ENCODE peak calls at places on chromosome 12, in nine cellular contexts. B, O, M, N, W, T, H, U and A are unnamed samples.

GRCh38 chr12:96036765-96037455 is 1.5 kb upstream of the LTA4H start:
- DNase-seq in B (no peak), O (no peak), M (no peak), N (no peak), W (no peak), T (no peak), H (no peak), U (no peak), A (no peak)

GRCh38 chr12:6699989-6700645 is 498 bp downstream of the PIANP start:
- DNase-seq in B (no peak), O (no peak), M (no peak), N (no peak), W (no peak), T (peak), H (no peak), U (peak), A (no peak)

GRCh38 chr12:120813588-120814153 is 88.0 kb downstream of the ACADS start:
- DNase-seq in B (no peak), O (no peak), M (no peak), N (no peak), W (no peak), T (no peak), H (no peak), U (no peak), A (no peak)

GRCh38 chr12:124928095-124928911 is 13.9 kb upstream of the UBC start:
- DNase-seq in B (no peak), O (no peak), M (peak), N (no peak), W (no peak), T (no peak), H (peak), U (no peak), A (no peak)

GRCh38 chr12:42560977-42561376 is 28.6 kb downstream of the PRICKLE1 start:
- DNase-seq in B (no peak), O (no peak), M (no peak), N (no peak), W (no peak), T (no peak), H (no peak), U (no peak), A (no peak)

GRCh38 chr12:16604853-16605252 is 1.1 kb downstream of the LMO3 start:
- DNase-seq in B (no peak), O (no peak), M (no peak), N (no peak), W (no peak), T (peak), H (no peak), U (peak), A (no peak)

GRCh38 chr12:115988629-115989563 is 288.6 kb downstream of the MED13L start:
- DNase-seq in B (no peak), O (no peak), M (no peak), N (no peak), W (no peak), T (no peak), H (no peak), U (no peak), A (no peak)

GRCh38 chr12:48946206-48946605 is 11.1 kb downstream of the ARF3 start:
- DNase-seq in B (no peak), O (no peak), M (no peak), N (no peak), W (no peak), T (peak), H (no peak), U (no peak), A (no peak)

GRCh38 chr12:99605-100004 is 33.0 kb downstream of the IQSEC3 start:
- DNase-seq in B (no peak), O (no peak), M (no peak), N (no peak), W (no peak), T (no peak), H (no peak), U (no peak), A (no peak)

GRCh38 chr12:104720346-104721064 is 237.6 kb downstream of the SLC41A2 start:
- DNase-seq in B (peak), O (peak), M (no peak), N (no peak), W (peak), T (no peak), H (peak), U (no peak), A (peak)

GRCh38 chr12:21416611-21417121 is 20.8 kb upstream of the PYROXD1 start:
- DNase-seq in B (no peak), O (no peak), M (no peak), N (no peak), W (no peak), T (no peak), H (no peak), U (no peak), A (no peak)

GRCh38 chr12:68334136-68334535 is 2.0 kb upstream of the MDM1 start:
- DNase-seq in B (no peak), O (no peak), M (no peak), N (peak), W (no peak), T (peak), H (peak), U (no peak), A (peak)

GRCh38 chr12:4164591-4165558 is 108.7 kb upstream of the CCND2 start:
- DNase-seq in B (peak), O (peak), M (peak), N (no peak), W (peak), T (no peak), H (peak), U (peak), A (no peak)

GRCh38 chr12:128388461-128388921 is 121.5 kb downstream of the TMEM132C start:
- DNase-seq in B (no peak), O (no peak), M (peak), N (no peak), W (no peak), T (peak), H (peak), U (peak), A (no peak)

GRCh38 chr12:91434081-91434480 is 251.5 kb upstream of the DCN start:
- DNase-seq in B (no peak), O (no peak), M (no peak), N (no peak), W (no peak), T (no peak), H (no peak), U (no peak), A (no peak)

GRCh38 chr12:121975029-121975428 is 46.7 kb upstream of the BCL7A start:
- DNase-seq in B (no peak), O (no peak), M (no peak), N (no peak), W (no peak), T (no peak), H (no peak), U (no peak), A (no peak)

GRCh38 chr12:52074006-52074405 is 4.2 kb downstream of the ATG101 start:
- DNase-seq in B (no peak), O (no peak), M (peak), N (peak), W (no peak), T (peak), H (peak), U (no peak), A (no peak)

GRCh38 chr12:11513288-11513687 is 117.9 kb upstream of the PRB2 start:
- DNase-seq in B (no peak), O (no peak), M (no peak), N (no peak), W (no peak), T (peak), H (no peak), U (no peak), A (peak)

GRCh38 chr12:120718055-120718454 is 7.6 kb upstream of the ACADS start:
- DNase-seq in B (no peak), O (no peak), M (no peak), N (no peak), W (no peak), T (no peak), H (no peak), U (no peak), A (no peak)

GRCh38 chr12:54294152-54294913 is 6.5 kb downstream of the NFE2 start:
- DNase-seq in B (peak), O (peak), M (no peak), N (peak), W (no peak), T (peak), H (peak), U (peak), A (peak)

GRCh38 chr12:81888341-81888740 is 129.2 kb upstream of the PPFIA2 start:
- DNase-seq in B (no peak), O (no peak), M (no peak), N (no peak), W (no peak), T (no peak), H (no peak), U (no peak), A (no peak)